ENCODE peak calls at places on chromosome 7, in ten cellular contexts. Q, Y, P, S, L, X, B, R, V and Z are unnamed samples.

GRCh38 chr7:85890244-85890811 is 703.5 kb upstream of the SEMA3D start:
- DNase-seq in Q (peak), Y (peak), P (peak), S (no peak), L (peak), X (peak), B (no peak), R (peak), V (peak), Z (no peak)

GRCh38 chr7:108455524-108455832 is 758 bp downstream of the NRCAM start:
- DNase-seq in Q (peak), Y (peak), P (peak), S (no peak), L (no peak), X (no peak), B (no peak), R (no peak), V (peak), Z (no peak)

GRCh38 chr7:81482600-81483186 is 287.2 kb downstream of the HGF start:
- DNase-seq in Q (peak), Y (peak), P (no peak), S (no peak), L (no peak), X (peak), B (no peak), R (no peak), V (peak), Z (no peak)

GRCh38 chr7:27172823-27173411 is 1.2 kb downstream of the HOXA10 start:
- DNase-seq in Q (no peak), Y (no peak), P (no peak), S (no peak), L (peak), X (no peak), B (no peak), R (peak), V (no peak), Z (no peak)

GRCh38 chr7:7731732-7732131 is 13.3 kb upstream of the RPA3 start:
- DNase-seq in Q (no peak), Y (no peak), P (no peak), S (no peak), L (no peak), X (no peak), B (no peak), R (no peak), V (peak), Z (no peak)

GRCh38 chr7:74569501-74570075 is 87.9 kb upstream of the GTF2I start:
- DNase-seq in Q (no peak), Y (no peak), P (no peak), S (no peak), L (peak), X (no peak), B (no peak), R (no peak), V (no peak), Z (no peak)

GRCh38 chr7:13990319-13990983 is 985 bp upstream of the ETV1 start:
- DNase-seq in Q (peak), Y (peak), P (no peak), S (no peak), L (peak), X (peak), B (peak), R (peak), V (peak), Z (no peak)

GRCh38 chr7:51069411-51070083 is 247.1 kb downstream of the COBL start:
- DNase-seq in Q (no peak), Y (no peak), P (no peak), S (no peak), L (no peak), X (no peak), B (no peak), R (no peak), V (peak), Z (no peak)

GRCh38 chr7:128869944-128870285 is 7.3 kb downstream of the ATP6V1F start:
- DNase-seq in Q (no peak), Y (no peak), P (no peak), S (no peak), L (peak), X (no peak), B (no peak), R (no peak), V (no peak), Z (no peak)

GRCh38 chr7:151678227-151678604 is 158.5 kb upstream of the RHEB start:
- DNase-seq in Q (no peak), Y (no peak), P (no peak), S (no peak), L (peak), X (no peak), B (no peak), R (no peak), V (no peak), Z (no peak)

GRCh38 chr7:129950191-129950940 is 2.4 kb downstream of the UBE2H start:
- DNase-seq in Q (peak), Y (peak), P (no peak), S (peak), L (peak), X (no peak), B (no peak), R (no peak), V (peak), Z (peak)

GRCh38 chr7:106452031-106452851 is 167.5 kb upstream of the NAMPT start:
- DNase-seq in Q (no peak), Y (no peak), P (no peak), S (no peak), L (no peak), X (no peak), B (no peak), R (no peak), V (no peak), Z (no peak)

GRCh38 chr7:70797109-70797514 is 334.8 kb upstream of the GALNT17 start:
- DNase-seq in Q (no peak), Y (no peak), P (no peak), S (no peak), L (peak), X (no peak), B (no peak), R (no peak), V (no peak), Z (no peak)

GRCh38 chr7:28939844-28940243 is 18.3 kb downstream of the TRIL start:
- DNase-seq in Q (no peak), Y (no peak), P (no peak), S (no peak), L (no peak), X (no peak), B (no peak), R (no peak), V (no peak), Z (no peak)

GRCh38 chr7:93968911-93969620 is 35.1 kb downstream of the BET1 start:
- DNase-seq in Q (no peak), Y (no peak), P (no peak), S (no peak), L (no peak), X (no peak), B (no peak), R (no peak), V (no peak), Z (no peak)

GRCh38 chr7:102813256-102814024 is 64.6 kb downstream of the FAM185A start:
- DNase-seq in Q (no peak), Y (no peak), P (no peak), S (no peak), L (no peak), X (no peak), B (no peak), R (no peak), V (peak), Z (no peak)

GRCh38 chr7:149494738-149495368 is 2.8 kb downstream of the ZNF746 start:
- DNase-seq in Q (no peak), Y (no peak), P (no peak), S (no peak), L (no peak), X (peak), B (no peak), R (no peak), V (peak), Z (no peak)

GRCh38 chr7:108134486-108134885 is 4.3 kb upstream of the LAMB4 start:
- DNase-seq in Q (no peak), Y (no peak), P (no peak), S (no peak), L (no peak), X (no peak), B (no peak), R (no peak), V (no peak), Z (no peak)

GRCh38 chr7:111388912-111389311 is 173.4 kb downstream of the IMMP2L start:
- DNase-seq in Q (no peak), Y (peak), P (no peak), S (no peak), L (no peak), X (no peak), B (no peak), R (no peak), V (no peak), Z (peak)

GRCh38 chr7:139694389-139694676 is 83.5 kb downstream of the HIPK2 start:
- DNase-seq in Q (no peak), Y (no peak), P (no peak), S (no peak), L (no peak), X (no peak), B (no peak), R (no peak), V (no peak), Z (no peak)

GRCh38 chr7:98175260-98175604 is 36.0 kb upstream of the BHLHA15 start:
- DNase-seq in Q (no peak), Y (no peak), P (no peak), S (no peak), L (no peak), X (no peak), B (no peak), R (no peak), V (no peak), Z (no peak)

GRCh38 chr7:52143219-52143618 is 826.6 kb upstream of the COBL start:
- DNase-seq in Q (no peak), Y (no peak), P (no peak), S (no peak), L (no peak), X (no peak), B (no peak), R (no peak), V (no peak), Z (no peak)

GRCh38 chr7:37109016-37109415 is 339.6 kb downstream of the ELMO1 start:
- DNase-seq in Q (no peak), Y (no peak), P (no peak), S (no peak), L (no peak), X (no peak), B (no peak), R (no peak), V (no peak), Z (no peak)

GRCh38 chr7:131944556-131945069 is 388.2 kb upstream of the PODXL start:
- DNase-seq in Q (no peak), Y (no peak), P (no peak), S (no peak), L (no peak), X (no peak), B (no peak), R (no peak), V (no peak), Z (no peak)

GRCh38 chr7:96061844-96062243 is 260.1 kb downstream of the SLC25A13 start:
- DNase-seq in Q (no peak), Y (no peak), P (no peak), S (no peak), L (no peak), X (no peak), B (no peak), R (no peak), V (no peak), Z (no peak)

GRCh38 chr7:147079083-147079482 is 962.5 kb downstream of the CNTNAP2 start:
- DNase-seq in Q (no peak), Y (no peak), P (no peak), S (no peak), L (no peak), X (no peak), B (no peak), R (no peak), V (no peak), Z (no peak)

GRCh38 chr7:93941956-93942355 is 20.4 kb downstream of the GNG11 start:
- DNase-seq in Q (no peak), Y (no peak), P (no peak), S (no peak), L (no peak), X (peak), B (no peak), R (no peak), V (no peak), Z (no peak)

GRCh38 chr7:88111136-88111748 is 108.6 kb downstream of the SRI start:
- DNase-seq in Q (peak), Y (peak), P (peak), S (no peak), L (no peak), X (peak), B (no peak), R (peak), V (peak), Z (no peak)

GRCh38 chr7:3043544-3044395 is at the start of gene CARD11:
- DNase-seq in Q (peak), Y (peak), P (no peak), S (no peak), L (peak), X (no peak), B (no peak), R (no peak), V (no peak), Z (no peak)

GRCh38 chr7:36381056-36381455 is 8.6 kb upstream of the ANLN start:
- DNase-seq in Q (no peak), Y (no peak), P (no peak), S (no peak), L (no peak), X (no peak), B (no peak), R (no peak), V (no peak), Z (no peak)

GRCh38 chr7:143085109-143085508 is 33.0 kb downstream of the OR6V1 start:
- DNase-seq in Q (peak), Y (no peak), P (no peak), S (no peak), L (no peak), X (no peak), B (no peak), R (no peak), V (no peak), Z (no peak)